ENCODE peak calls at places on chromosomes 4 and X, in four cellular contexts. One of them, this sample, is unnamed.

GRCh38 chr4:18366762-18367358 is 345.3 kb upstream of the LCORL start:
- DNase-seq in HepG2: peak
- DNase-seq in GM12878: peak
- DNase-seq in H1: no peak
- DNase-seq in this sample: no peak

GRCh38 chrX:49184294-49185061 is 1.7 kb downstream of the PRICKLE3 start:
- DNase-seq in H1: peak
- DNase-seq in GM12878: no peak
- DNase-seq in HepG2: no peak
- DNase-seq in this sample: peak

GRCh38 chrX:13826770-13827169 is 9.9 kb upstream of the GPM6B start:
- DNase-seq in HepG2: no peak
- DNase-seq in H1: no peak
- DNase-seq in GM12878: no peak
- DNase-seq in this sample: no peak

GRCh38 chr4:134663742-134664141 is 462.2 kb upstream of the PABPC4L start:
- DNase-seq in H1: no peak
- DNase-seq in HepG2: no peak
- DNase-seq in GM12878: no peak
- DNase-seq in this sample: no peak

GRCh38 chrX:37314526-37314925 is 34.6 kb upstream of the PRRG1 start:
- DNase-seq in H1: no peak
- DNase-seq in HepG2: no peak
- DNase-seq in GM12878: no peak
- DNase-seq in this sample: no peak

GRCh38 chr4:153643406-153644016 is 40.6 kb upstream of the TLR2 start:
- DNase-seq in GM12878: peak
- DNase-seq in HepG2: peak
- DNase-seq in H1: no peak
- DNase-seq in this sample: peak

GRCh38 chrX:129544780-129545179 is 4.7 kb downstream of the OCRL start:
- DNase-seq in HepG2: no peak
- DNase-seq in H1: no peak
- DNase-seq in GM12878: no peak
- DNase-seq in this sample: no peak

GRCh38 chrX:72142094-72142843 is 10.6 kb upstream of the RTL5 start:
- DNase-seq in GM12878: no peak
- DNase-seq in HepG2: no peak
- DNase-seq in H1: no peak
- DNase-seq in this sample: no peak

GRCh38 chr4:150205016-150205415 is 126.8 kb downstream of the DCLK2 start:
- DNase-seq in GM12878: no peak
- DNase-seq in HepG2: no peak
- DNase-seq in H1: no peak
- DNase-seq in this sample: no peak

GRCh38 chrX:16444353-16444752 is 205.6 kb upstream of the S100G start:
- DNase-seq in HepG2: no peak
- DNase-seq in GM12878: no peak
- DNase-seq in H1: no peak
- DNase-seq in this sample: no peak

GRCh38 chrX:56994375-56995270 is 718 bp downstream of the SPIN3 start:
- DNase-seq in HepG2: no peak
- DNase-seq in GM12878: no peak
- DNase-seq in H1: no peak
- DNase-seq in this sample: no peak

GRCh38 chrX:8586953-8587352 is 122.3 kb downstream of the VCX3B start:
- DNase-seq in HepG2: no peak
- DNase-seq in GM12878: no peak
- DNase-seq in H1: no peak
- DNase-seq in this sample: no peak

GRCh38 chrX:20529301-20529700 is 262.6 kb upstream of the RPS6KA3 start:
- DNase-seq in H1: no peak
- DNase-seq in HepG2: no peak
- DNase-seq in GM12878: no peak
- DNase-seq in this sample: no peak

GRCh38 chr4:182175788-182176519 is 67.2 kb upstream of the TENM3 start:
- DNase-seq in HepG2: no peak
- DNase-seq in H1: no peak
- DNase-seq in GM12878: no peak
- DNase-seq in this sample: no peak

GRCh38 chr4:83115000-83115399 is 471 bp upstream of the PLAC8 start:
- DNase-seq in H1: no peak
- DNase-seq in GM12878: no peak
- DNase-seq in HepG2: no peak
- DNase-seq in this sample: no peak

GRCh38 chr4:38313999-38314561 is 349.9 kb upstream of the KLF3 start:
- DNase-seq in H1: no peak
- DNase-seq in HepG2: no peak
- DNase-seq in GM12878: no peak
- DNase-seq in this sample: peak

GRCh38 chr4:37717575-37717974 is 31.4 kb upstream of the RELL1 start:
- DNase-seq in H1: no peak
- DNase-seq in HepG2: no peak
- DNase-seq in GM12878: no peak
- DNase-seq in this sample: no peak

GRCh38 chr4:115028682-115029385 is 84.6 kb downstream of the NDST4 start:
- DNase-seq in HepG2: no peak
- DNase-seq in H1: no peak
- DNase-seq in GM12878: no peak
- DNase-seq in this sample: no peak

GRCh38 chr4:156971623-156972369 is at the start of gene PDGFC:
- DNase-seq in H1: no peak
- DNase-seq in GM12878: no peak
- DNase-seq in HepG2: peak
- DNase-seq in this sample: peak

GRCh38 chrX:153057281-153057680 is 1.0 kb downstream of the PNMA3 start:
- DNase-seq in H1: no peak
- DNase-seq in GM12878: no peak
- DNase-seq in HepG2: no peak
- DNase-seq in this sample: no peak

GRCh38 chr4:147014946-147015345 is 69.3 kb upstream of the TTC29 start:
- DNase-seq in HepG2: no peak
- DNase-seq in H1: no peak
- DNase-seq in GM12878: no peak
- DNase-seq in this sample: no peak
- TF ChIP-seq BRCA1 in HepG2: no peak
- TF ChIP-seq BRCA1 in H1: no peak
- TF ChIP-seq BRCA1 in GM12878: no peak
- TF ChIP-seq BRCA1 in this sample: no peak

DNA sequence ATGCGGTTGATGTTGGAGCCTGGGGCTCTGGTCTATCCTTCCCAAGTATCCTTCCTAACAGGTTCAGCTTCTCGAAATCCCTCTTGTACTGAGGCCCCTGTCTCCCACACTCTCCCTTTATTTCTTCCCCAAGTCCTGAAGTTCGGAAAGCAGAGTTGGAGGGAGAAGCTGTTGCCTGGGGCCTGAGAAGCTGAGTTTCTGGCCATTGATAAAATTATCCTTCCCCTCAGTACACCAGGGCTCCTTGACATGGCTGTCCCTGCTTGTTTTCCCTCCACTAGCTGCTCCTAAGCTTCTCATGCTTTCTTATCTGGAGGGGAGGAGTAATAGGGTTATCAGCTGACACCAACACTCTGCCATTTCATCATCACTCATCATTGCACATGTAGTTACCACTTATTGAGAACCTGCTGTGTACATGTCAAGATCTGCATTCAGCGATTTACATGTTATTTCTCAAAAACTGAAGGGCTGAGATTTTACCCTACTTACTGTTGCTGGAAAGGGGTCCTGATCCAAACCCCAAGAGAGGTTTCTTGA is 58.0 kb downstream of the FUNDC1 start:
- DNase-seq in H1: no peak
- DNase-seq in GM12878: no peak
- DNase-seq in HepG2: no peak
- DNase-seq in this sample: peak
- TF ChIP-seq BRCA1 in H1: no peak
- TF ChIP-seq BRCA1 in GM12878: no peak
- TF ChIP-seq BRCA1 in HepG2: no peak
- TF ChIP-seq BRCA1 in this sample: no peak

DNA sequence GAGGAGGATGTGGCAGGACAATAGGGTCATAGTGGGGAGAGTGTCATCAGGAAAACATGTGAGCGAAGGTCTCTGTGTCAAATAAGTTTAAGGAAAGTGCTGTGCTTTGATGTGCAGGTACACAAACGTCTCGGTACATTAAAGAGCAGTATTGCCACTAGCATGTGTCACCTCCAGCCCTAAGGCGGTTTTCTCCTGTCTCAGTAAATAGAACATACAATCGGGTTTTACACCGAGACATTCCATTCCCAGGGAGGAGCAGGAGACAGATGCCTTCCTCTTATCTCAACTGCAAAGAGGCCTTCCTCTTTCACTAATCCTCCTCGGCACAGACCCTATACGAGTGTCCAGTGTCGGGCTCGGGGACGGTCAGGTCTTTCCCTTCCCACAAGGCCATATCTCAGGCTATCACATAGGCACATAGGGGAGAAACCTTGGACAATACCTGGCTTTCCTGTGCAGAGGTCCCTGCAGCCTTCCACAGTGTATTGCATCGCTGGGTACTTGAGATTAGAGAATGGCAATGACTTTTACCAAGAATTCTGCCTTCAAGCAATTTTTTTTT is 684.5 kb downstream of the PDHA2 start:
- DNase-seq in GM12878: no peak
- DNase-seq in H1: no peak
- DNase-seq in HepG2: no peak
- DNase-seq in this sample: no peak
- TF ChIP-seq BRCA1 in GM12878: no peak
- TF ChIP-seq BRCA1 in H1: no peak
- TF ChIP-seq BRCA1 in HepG2: no peak
- TF ChIP-seq BRCA1 in this sample: no peak

GRCh38 chr4:105714071-105714521 is 5.5 kb downstream of the GSTCD start:
- DNase-seq in H1: no peak
- DNase-seq in GM12878: no peak
- DNase-seq in HepG2: no peak
- DNase-seq in this sample: no peak
- TF ChIP-seq BRCA1 in H1: no peak
- TF ChIP-seq BRCA1 in GM12878: no peak
- TF ChIP-seq BRCA1 in HepG2: no peak
- TF ChIP-seq BRCA1 in this sample: no peak

GRCh38 chr4:6942238-6942800 is 32.7 kb downstream of the TBC1D14 start:
- DNase-seq in H1: no peak
- DNase-seq in GM12878: peak
- DNase-seq in HepG2: no peak
- DNase-seq in this sample: peak
- TF ChIP-seq BRCA1 in H1: no peak
- TF ChIP-seq BRCA1 in GM12878: no peak
- TF ChIP-seq BRCA1 in HepG2: no peak
- TF ChIP-seq BRCA1 in this sample: no peak

GRCh38 chrX:155215443-155216178 is 649 bp upstream of the VBP1 start:
- DNase-seq in H1: no peak
- DNase-seq in HepG2: no peak
- DNase-seq in GM12878: no peak
- DNase-seq in this sample: no peak

GRCh38 chrX:155213731-155214130 is 2.5 kb upstream of the VBP1 start:
- DNase-seq in GM12878: no peak
- DNase-seq in H1: no peak
- DNase-seq in HepG2: no peak
- DNase-seq in this sample: no peak

GRCh38 chrX:155216179-155216939 is at the start of gene VBP1:
- DNase-seq in HepG2: peak
- DNase-seq in H1: peak
- DNase-seq in GM12878: peak
- DNase-seq in this sample: peak

GRCh38 chrX:155218777-155219176 is 2.5 kb downstream of the VBP1 start:
- DNase-seq in HepG2: no peak
- DNase-seq in GM12878: no peak
- DNase-seq in H1: no peak
- DNase-seq in this sample: no peak

GRCh38 chrX:155216940-155217450 is 735 bp downstream of the VBP1 start:
- DNase-seq in H1: no peak
- DNase-seq in HepG2: no peak
- DNase-seq in GM12878: peak
- DNase-seq in this sample: peak
- TF ChIP-seq BRCA1 in H1: no peak
- TF ChIP-seq BRCA1 in HepG2: no peak
- TF ChIP-seq BRCA1 in GM12878: no peak
- TF ChIP-seq BRCA1 in this sample: no peak